ENCODE peak calls at places on chromosomes 13 and 19, in eight cellular contexts. One of them, this sample, is unnamed.

GRCh38 chr13:109781384-109782065 is 4.9 kb downstream of the IRS2 start:
- DNase-seq in stimulated activated effector memory CD8-positive, alpha-beta T cell treated with anti-CD3 and anti-CD28 coated beads, Interleukin-12 subunit alpha, Interleukin-12 subunit beta, amount 100 ng/mL, for 72 hours: no peak
- DNase-seq in stimulated activated CD8-positive, alpha-beta memory T cell treated with anti-CD3 and anti-CD28 coated beads, Interleukin-12 subunit alpha, Interleukin-12 subunit beta, amount 100 ng/mL, for 1 hour: no peak
- DNase-seq in GM04503: no peak
- DNase-seq in NCI-H146: no peak
- DNase-seq in mammary epithelial cell: peak; percentile 56
- DNase-seq in NCI-H1092 treated with DMSO at 0.1 percent for 48 hours: no peak
- DNase-seq in aorta: no peak
- DNase-seq in this sample: peak; percentile 42

GRCh38 chr19:51030631-51031030 is 4.2 kb downstream of the KLK12 start:
- DNase-seq in stimulated activated effector memory CD8-positive, alpha-beta T cell treated with anti-CD3 and anti-CD28 coated beads, Interleukin-12 subunit alpha, Interleukin-12 subunit beta, amount 100 ng/mL, for 72 hours: no peak
- DNase-seq in stimulated activated CD8-positive, alpha-beta memory T cell treated with anti-CD3 and anti-CD28 coated beads, Interleukin-12 subunit alpha, Interleukin-12 subunit beta, amount 100 ng/mL, for 1 hour: no peak
- DNase-seq in GM04503: no peak
- DNase-seq in NCI-H146: no peak
- DNase-seq in mammary epithelial cell: no peak
- DNase-seq in NCI-H1092 treated with DMSO at 0.1 percent for 48 hours: no peak
- DNase-seq in aorta: peak; percentile 40
- DNase-seq in this sample: no peak

GRCh38 chr13:30108913-30109237 is 198.5 kb downstream of the KATNAL1 start:
- DNase-seq in stimulated activated effector memory CD8-positive, alpha-beta T cell treated with anti-CD3 and anti-CD28 coated beads, Interleukin-12 subunit alpha, Interleukin-12 subunit beta, amount 100 ng/mL, for 72 hours: no peak
- DNase-seq in stimulated activated CD8-positive, alpha-beta memory T cell treated with anti-CD3 and anti-CD28 coated beads, Interleukin-12 subunit alpha, Interleukin-12 subunit beta, amount 100 ng/mL, for 1 hour: no peak
- DNase-seq in GM04503: no peak
- DNase-seq in NCI-H146: peak; percentile 92
- DNase-seq in mammary epithelial cell: peak; percentile 98
- DNase-seq in NCI-H1092 treated with DMSO at 0.1 percent for 48 hours: no peak
- DNase-seq in aorta: no peak
- DNase-seq in this sample: no peak

GRCh38 chr19:29789007-29789406 is 22.8 kb upstream of the CCNE1 start:
- DNase-seq in stimulated activated effector memory CD8-positive, alpha-beta T cell treated with anti-CD3 and anti-CD28 coated beads, Interleukin-12 subunit alpha, Interleukin-12 subunit beta, amount 100 ng/mL, for 72 hours: no peak
- DNase-seq in stimulated activated CD8-positive, alpha-beta memory T cell treated with anti-CD3 and anti-CD28 coated beads, Interleukin-12 subunit alpha, Interleukin-12 subunit beta, amount 100 ng/mL, for 1 hour: no peak
- DNase-seq in GM04503: no peak
- DNase-seq in NCI-H146: no peak
- DNase-seq in mammary epithelial cell: peak; percentile 43
- DNase-seq in NCI-H1092 treated with DMSO at 0.1 percent for 48 hours: no peak
- DNase-seq in aorta: no peak
- DNase-seq in this sample: peak; percentile 11

GRCh38 chr13:24071016-24071415 is 89.5 kb upstream of the SPATA13 start:
- DNase-seq in stimulated activated effector memory CD8-positive, alpha-beta T cell treated with anti-CD3 and anti-CD28 coated beads, Interleukin-12 subunit alpha, Interleukin-12 subunit beta, amount 100 ng/mL, for 72 hours: no peak
- DNase-seq in stimulated activated CD8-positive, alpha-beta memory T cell treated with anti-CD3 and anti-CD28 coated beads, Interleukin-12 subunit alpha, Interleukin-12 subunit beta, amount 100 ng/mL, for 1 hour: no peak
- DNase-seq in GM04503: no peak
- DNase-seq in NCI-H146: no peak
- DNase-seq in mammary epithelial cell: no peak
- DNase-seq in NCI-H1092 treated with DMSO at 0.1 percent for 48 hours: no peak
- DNase-seq in aorta: no peak
- DNase-seq in this sample: no peak

GRCh38 chr19:41025871-41026270 is 34.8 kb downstream of the CYP2B6 start:
- DNase-seq in stimulated activated effector memory CD8-positive, alpha-beta T cell treated with anti-CD3 and anti-CD28 coated beads, Interleukin-12 subunit alpha, Interleukin-12 subunit beta, amount 100 ng/mL, for 72 hours: no peak
- DNase-seq in stimulated activated CD8-positive, alpha-beta memory T cell treated with anti-CD3 and anti-CD28 coated beads, Interleukin-12 subunit alpha, Interleukin-12 subunit beta, amount 100 ng/mL, for 1 hour: no peak
- DNase-seq in GM04503: no peak
- DNase-seq in NCI-H146: no peak
- DNase-seq in mammary epithelial cell: no peak
- DNase-seq in NCI-H1092 treated with DMSO at 0.1 percent for 48 hours: no peak
- DNase-seq in aorta: no peak
- DNase-seq in this sample: no peak

GRCh38 chr13:110208116-110208515 is 98.8 kb downstream of the COL4A1 start:
- DNase-seq in stimulated activated effector memory CD8-positive, alpha-beta T cell treated with anti-CD3 and anti-CD28 coated beads, Interleukin-12 subunit alpha, Interleukin-12 subunit beta, amount 100 ng/mL, for 72 hours: no peak
- DNase-seq in stimulated activated CD8-positive, alpha-beta memory T cell treated with anti-CD3 and anti-CD28 coated beads, Interleukin-12 subunit alpha, Interleukin-12 subunit beta, amount 100 ng/mL, for 1 hour: no peak
- DNase-seq in GM04503: no peak
- DNase-seq in NCI-H146: no peak
- DNase-seq in mammary epithelial cell: no peak
- DNase-seq in NCI-H1092 treated with DMSO at 0.1 percent for 48 hours: no peak
- DNase-seq in aorta: no peak
- DNase-seq in this sample: no peak

GRCh38 chr19:56066152-56067023 is 54.7 kb downstream of the ZNF787 start:
- DNase-seq in stimulated activated effector memory CD8-positive, alpha-beta T cell treated with anti-CD3 and anti-CD28 coated beads, Interleukin-12 subunit alpha, Interleukin-12 subunit beta, amount 100 ng/mL, for 72 hours: peak; percentile 52
- DNase-seq in stimulated activated CD8-positive, alpha-beta memory T cell treated with anti-CD3 and anti-CD28 coated beads, Interleukin-12 subunit alpha, Interleukin-12 subunit beta, amount 100 ng/mL, for 1 hour: peak; percentile 48
- DNase-seq in GM04503: no peak
- DNase-seq in NCI-H146: peak; percentile 74
- DNase-seq in mammary epithelial cell: peak; percentile 26
- DNase-seq in NCI-H1092 treated with DMSO at 0.1 percent for 48 hours: peak; percentile 24
- DNase-seq in aorta: peak; percentile 90
- DNase-seq in this sample: peak; percentile 22

GRCh38 chr19:30799854-30800755 is 427.9 kb downstream of the ZNF536 start:
- DNase-seq in stimulated activated effector memory CD8-positive, alpha-beta T cell treated with anti-CD3 and anti-CD28 coated beads, Interleukin-12 subunit alpha, Interleukin-12 subunit beta, amount 100 ng/mL, for 72 hours: no peak
- DNase-seq in stimulated activated CD8-positive, alpha-beta memory T cell treated with anti-CD3 and anti-CD28 coated beads, Interleukin-12 subunit alpha, Interleukin-12 subunit beta, amount 100 ng/mL, for 1 hour: no peak
- DNase-seq in GM04503: no peak
- DNase-seq in NCI-H146: no peak
- DNase-seq in mammary epithelial cell: no peak
- DNase-seq in NCI-H1092 treated with DMSO at 0.1 percent for 48 hours: no peak
- DNase-seq in aorta: no peak
- DNase-seq in this sample: peak; percentile 8

GRCh38 chr19:48274173-48274572 is 4.3 kb downstream of the ZNF114 start:
- DNase-seq in stimulated activated effector memory CD8-positive, alpha-beta T cell treated with anti-CD3 and anti-CD28 coated beads, Interleukin-12 subunit alpha, Interleukin-12 subunit beta, amount 100 ng/mL, for 72 hours: no peak
- DNase-seq in stimulated activated CD8-positive, alpha-beta memory T cell treated with anti-CD3 and anti-CD28 coated beads, Interleukin-12 subunit alpha, Interleukin-12 subunit beta, amount 100 ng/mL, for 1 hour: no peak
- DNase-seq in GM04503: no peak
- DNase-seq in NCI-H146: no peak
- DNase-seq in mammary epithelial cell: no peak
- DNase-seq in NCI-H1092 treated with DMSO at 0.1 percent for 48 hours: no peak
- DNase-seq in aorta: no peak
- DNase-seq in this sample: no peak

GRCh38 chr13:89518289-89519077 is 1829.0 kb upstream of the MIR17HG start:
- DNase-seq in stimulated activated effector memory CD8-positive, alpha-beta T cell treated with anti-CD3 and anti-CD28 coated beads, Interleukin-12 subunit alpha, Interleukin-12 subunit beta, amount 100 ng/mL, for 72 hours: no peak
- DNase-seq in stimulated activated CD8-positive, alpha-beta memory T cell treated with anti-CD3 and anti-CD28 coated beads, Interleukin-12 subunit alpha, Interleukin-12 subunit beta, amount 100 ng/mL, for 1 hour: no peak
- DNase-seq in GM04503: no peak
- DNase-seq in NCI-H146: no peak
- DNase-seq in mammary epithelial cell: no peak
- DNase-seq in NCI-H1092 treated with DMSO at 0.1 percent for 48 hours: no peak
- DNase-seq in aorta: no peak
- DNase-seq in this sample: no peak

GRCh38 chr19:35890113-35890650 is 10.2 kb downstream of the NFKBID start:
- DNase-seq in stimulated activated effector memory CD8-positive, alpha-beta T cell treated with anti-CD3 and anti-CD28 coated beads, Interleukin-12 subunit alpha, Interleukin-12 subunit beta, amount 100 ng/mL, for 72 hours: no peak
- DNase-seq in stimulated activated CD8-positive, alpha-beta memory T cell treated with anti-CD3 and anti-CD28 coated beads, Interleukin-12 subunit alpha, Interleukin-12 subunit beta, amount 100 ng/mL, for 1 hour: no peak
- DNase-seq in GM04503: no peak
- DNase-seq in NCI-H146: no peak
- DNase-seq in mammary epithelial cell: no peak
- DNase-seq in NCI-H1092 treated with DMSO at 0.1 percent for 48 hours: no peak
- DNase-seq in aorta: no peak
- DNase-seq in this sample: no peak

GRCh38 chr19:5046339-5047039 is 77.6 kb downstream of the KDM4B start:
- DNase-seq in stimulated activated effector memory CD8-positive, alpha-beta T cell treated with anti-CD3 and anti-CD28 coated beads, Interleukin-12 subunit alpha, Interleukin-12 subunit beta, amount 100 ng/mL, for 72 hours: no peak
- DNase-seq in stimulated activated CD8-positive, alpha-beta memory T cell treated with anti-CD3 and anti-CD28 coated beads, Interleukin-12 subunit alpha, Interleukin-12 subunit beta, amount 100 ng/mL, for 1 hour: no peak
- DNase-seq in GM04503: peak; percentile 68
- DNase-seq in NCI-H146: peak; percentile 93
- DNase-seq in mammary epithelial cell: peak; percentile 17
- DNase-seq in NCI-H1092 treated with DMSO at 0.1 percent for 48 hours: peak; percentile 98
- DNase-seq in aorta: no peak
- DNase-seq in this sample: peak; percentile 76

GRCh38 chr13:108987488-108987887 is 358.1 kb downstream of the MYO16 start:
- DNase-seq in stimulated activated effector memory CD8-positive, alpha-beta T cell treated with anti-CD3 and anti-CD28 coated beads, Interleukin-12 subunit alpha, Interleukin-12 subunit beta, amount 100 ng/mL, for 72 hours: no peak
- DNase-seq in stimulated activated CD8-positive, alpha-beta memory T cell treated with anti-CD3 and anti-CD28 coated beads, Interleukin-12 subunit alpha, Interleukin-12 subunit beta, amount 100 ng/mL, for 1 hour: no peak
- DNase-seq in GM04503: peak; percentile 15
- DNase-seq in NCI-H146: no peak
- DNase-seq in mammary epithelial cell: peak; percentile 64
- DNase-seq in NCI-H1092 treated with DMSO at 0.1 percent for 48 hours: no peak
- DNase-seq in aorta: no peak
- DNase-seq in this sample: peak; percentile 93

GRCh38 chr19:17256130-17256529 is 8.4 kb downstream of the USHBP1 start:
- DNase-seq in stimulated activated effector memory CD8-positive, alpha-beta T cell treated with anti-CD3 and anti-CD28 coated beads, Interleukin-12 subunit alpha, Interleukin-12 subunit beta, amount 100 ng/mL, for 72 hours: no peak
- DNase-seq in stimulated activated CD8-positive, alpha-beta memory T cell treated with anti-CD3 and anti-CD28 coated beads, Interleukin-12 subunit alpha, Interleukin-12 subunit beta, amount 100 ng/mL, for 1 hour: no peak
- DNase-seq in GM04503: no peak
- DNase-seq in NCI-H146: no peak
- DNase-seq in mammary epithelial cell: no peak
- DNase-seq in NCI-H1092 treated with DMSO at 0.1 percent for 48 hours: no peak
- DNase-seq in aorta: no peak
- DNase-seq in this sample: no peak

GRCh38 chr19:52229524-52229923 is 39.7 kb downstream of the PPP2R1A start:
- DNase-seq in stimulated activated effector memory CD8-positive, alpha-beta T cell treated with anti-CD3 and anti-CD28 coated beads, Interleukin-12 subunit alpha, Interleukin-12 subunit beta, amount 100 ng/mL, for 72 hours: no peak
- DNase-seq in stimulated activated CD8-positive, alpha-beta memory T cell treated with anti-CD3 and anti-CD28 coated beads, Interleukin-12 subunit alpha, Interleukin-12 subunit beta, amount 100 ng/mL, for 1 hour: no peak
- DNase-seq in GM04503: no peak
- DNase-seq in NCI-H146: no peak
- DNase-seq in mammary epithelial cell: no peak
- DNase-seq in NCI-H1092 treated with DMSO at 0.1 percent for 48 hours: no peak
- DNase-seq in aorta: peak; percentile 27
- DNase-seq in this sample: no peak

GRCh38 chr19:38251564-38252051 is 4.6 kb downstream of the PPP1R14A start:
- DNase-seq in stimulated activated effector memory CD8-positive, alpha-beta T cell treated with anti-CD3 and anti-CD28 coated beads, Interleukin-12 subunit alpha, Interleukin-12 subunit beta, amount 100 ng/mL, for 72 hours: no peak
- DNase-seq in stimulated activated CD8-positive, alpha-beta memory T cell treated with anti-CD3 and anti-CD28 coated beads, Interleukin-12 subunit alpha, Interleukin-12 subunit beta, amount 100 ng/mL, for 1 hour: no peak
- DNase-seq in GM04503: no peak
- DNase-seq in NCI-H146: no peak
- DNase-seq in mammary epithelial cell: peak; percentile 68
- DNase-seq in NCI-H1092 treated with DMSO at 0.1 percent for 48 hours: no peak
- DNase-seq in aorta: peak; percentile 90
- DNase-seq in this sample: peak; percentile 31

GRCh38 chr19:17910776-17911360 is 21.9 kb upstream of the CCDC124 start:
- DNase-seq in stimulated activated effector memory CD8-positive, alpha-beta T cell treated with anti-CD3 and anti-CD28 coated beads, Interleukin-12 subunit alpha, Interleukin-12 subunit beta, amount 100 ng/mL, for 72 hours: no peak
- DNase-seq in stimulated activated CD8-positive, alpha-beta memory T cell treated with anti-CD3 and anti-CD28 coated beads, Interleukin-12 subunit alpha, Interleukin-12 subunit beta, amount 100 ng/mL, for 1 hour: no peak
- DNase-seq in GM04503: no peak
- DNase-seq in NCI-H146: no peak
- DNase-seq in mammary epithelial cell: no peak
- DNase-seq in NCI-H1092 treated with DMSO at 0.1 percent for 48 hours: no peak
- DNase-seq in aorta: no peak
- DNase-seq in this sample: no peak

GRCh38 chr19:19280561-19280960 is 7.5 kb upstream of the TM6SF2 start:
- DNase-seq in stimulated activated effector memory CD8-positive, alpha-beta T cell treated with anti-CD3 and anti-CD28 coated beads, Interleukin-12 subunit alpha, Interleukin-12 subunit beta, amount 100 ng/mL, for 72 hours: no peak
- DNase-seq in stimulated activated CD8-positive, alpha-beta memory T cell treated with anti-CD3 and anti-CD28 coated beads, Interleukin-12 subunit alpha, Interleukin-12 subunit beta, amount 100 ng/mL, for 1 hour: no peak
- DNase-seq in GM04503: peak; percentile 27
- DNase-seq in NCI-H146: no peak
- DNase-seq in mammary epithelial cell: no peak
- DNase-seq in NCI-H1092 treated with DMSO at 0.1 percent for 48 hours: peak; percentile 13
- DNase-seq in aorta: no peak
- DNase-seq in this sample: peak; percentile 80

GRCh38 chr19:13705928-13706447 is 58.3 kb upstream of the MRI1 start:
- DNase-seq in stimulated activated effector memory CD8-positive, alpha-beta T cell treated with anti-CD3 and anti-CD28 coated beads, Interleukin-12 subunit alpha, Interleukin-12 subunit beta, amount 100 ng/mL, for 72 hours: no peak
- DNase-seq in stimulated activated CD8-positive, alpha-beta memory T cell treated with anti-CD3 and anti-CD28 coated beads, Interleukin-12 subunit alpha, Interleukin-12 subunit beta, amount 100 ng/mL, for 1 hour: no peak
- DNase-seq in GM04503: no peak
- DNase-seq in NCI-H146: no peak
- DNase-seq in mammary epithelial cell: no peak
- DNase-seq in NCI-H1092 treated with DMSO at 0.1 percent for 48 hours: no peak
- DNase-seq in aorta: no peak
- DNase-seq in this sample: no peak

GRCh38 chr13:25490236-25490635 is 118.5 kb downstream of the ATP8A2 start:
- DNase-seq in stimulated activated effector memory CD8-positive, alpha-beta T cell treated with anti-CD3 and anti-CD28 coated beads, Interleukin-12 subunit alpha, Interleukin-12 subunit beta, amount 100 ng/mL, for 72 hours: no peak
- DNase-seq in stimulated activated CD8-positive, alpha-beta memory T cell treated with anti-CD3 and anti-CD28 coated beads, Interleukin-12 subunit alpha, Interleukin-12 subunit beta, amount 100 ng/mL, for 1 hour: no peak
- DNase-seq in GM04503: no peak
- DNase-seq in NCI-H146: no peak
- DNase-seq in mammary epithelial cell: no peak
- DNase-seq in NCI-H1092 treated with DMSO at 0.1 percent for 48 hours: peak; percentile 67
- DNase-seq in aorta: no peak
- DNase-seq in this sample: no peak

GRCh38 chr13:38530492-38530891 is 156.4 kb upstream of the FREM2 start:
- DNase-seq in stimulated activated effector memory CD8-positive, alpha-beta T cell treated with anti-CD3 and anti-CD28 coated beads, Interleukin-12 subunit alpha, Interleukin-12 subunit beta, amount 100 ng/mL, for 72 hours: no peak
- DNase-seq in stimulated activated CD8-positive, alpha-beta memory T cell treated with anti-CD3 and anti-CD28 coated beads, Interleukin-12 subunit alpha, Interleukin-12 subunit beta, amount 100 ng/mL, for 1 hour: no peak
- DNase-seq in GM04503: no peak
- DNase-seq in NCI-H146: peak; percentile 5
- DNase-seq in mammary epithelial cell: peak; percentile 5
- DNase-seq in NCI-H1092 treated with DMSO at 0.1 percent for 48 hours: peak; percentile 28
- DNase-seq in aorta: no peak
- DNase-seq in this sample: peak; percentile 29

GRCh38 chr13:60765700-60766411 is 368.8 kb downstream of the TDRD3 start:
- DNase-seq in stimulated activated effector memory CD8-positive, alpha-beta T cell treated with anti-CD3 and anti-CD28 coated beads, Interleukin-12 subunit alpha, Interleukin-12 subunit beta, amount 100 ng/mL, for 72 hours: no peak
- DNase-seq in stimulated activated CD8-positive, alpha-beta memory T cell treated with anti-CD3 and anti-CD28 coated beads, Interleukin-12 subunit alpha, Interleukin-12 subunit beta, amount 100 ng/mL, for 1 hour: no peak
- DNase-seq in GM04503: no peak
- DNase-seq in NCI-H146: no peak
- DNase-seq in mammary epithelial cell: no peak
- DNase-seq in NCI-H1092 treated with DMSO at 0.1 percent for 48 hours: no peak
- DNase-seq in aorta: no peak
- DNase-seq in this sample: no peak

GRCh38 chr19:41872775-41873647 is 4.1 kb upstream of the CD79A start:
- DNase-seq in stimulated activated effector memory CD8-positive, alpha-beta T cell treated with anti-CD3 and anti-CD28 coated beads, Interleukin-12 subunit alpha, Interleukin-12 subunit beta, amount 100 ng/mL, for 72 hours: no peak
- DNase-seq in stimulated activated CD8-positive, alpha-beta memory T cell treated with anti-CD3 and anti-CD28 coated beads, Interleukin-12 subunit alpha, Interleukin-12 subunit beta, amount 100 ng/mL, for 1 hour: peak; percentile 52
- DNase-seq in GM04503: no peak
- DNase-seq in NCI-H146: peak; percentile 77
- DNase-seq in mammary epithelial cell: peak; percentile 77
- DNase-seq in NCI-H1092 treated with DMSO at 0.1 percent for 48 hours: peak; percentile 6
- DNase-seq in aorta: peak; percentile 84
- DNase-seq in this sample: peak; percentile 52

GRCh38 chr19:4984448-4984990 is 15.6 kb downstream of the KDM4B start:
- DNase-seq in stimulated activated effector memory CD8-positive, alpha-beta T cell treated with anti-CD3 and anti-CD28 coated beads, Interleukin-12 subunit alpha, Interleukin-12 subunit beta, amount 100 ng/mL, for 72 hours: no peak
- DNase-seq in stimulated activated CD8-positive, alpha-beta memory T cell treated with anti-CD3 and anti-CD28 coated beads, Interleukin-12 subunit alpha, Interleukin-12 subunit beta, amount 100 ng/mL, for 1 hour: no peak
- DNase-seq in GM04503: no peak
- DNase-seq in NCI-H146: no peak
- DNase-seq in mammary epithelial cell: no peak
- DNase-seq in NCI-H1092 treated with DMSO at 0.1 percent for 48 hours: no peak
- DNase-seq in aorta: peak; percentile 48
- DNase-seq in this sample: no peak

GRCh38 chr13:51682691-51683090 is 98.4 kb downstream of the WDFY2 start:
- DNase-seq in stimulated activated effector memory CD8-positive, alpha-beta T cell treated with anti-CD3 and anti-CD28 coated beads, Interleukin-12 subunit alpha, Interleukin-12 subunit beta, amount 100 ng/mL, for 72 hours: no peak
- DNase-seq in stimulated activated CD8-positive, alpha-beta memory T cell treated with anti-CD3 and anti-CD28 coated beads, Interleukin-12 subunit alpha, Interleukin-12 subunit beta, amount 100 ng/mL, for 1 hour: no peak
- DNase-seq in GM04503: no peak
- DNase-seq in NCI-H146: no peak
- DNase-seq in mammary epithelial cell: no peak
- DNase-seq in NCI-H1092 treated with DMSO at 0.1 percent for 48 hours: no peak
- DNase-seq in aorta: no peak
- DNase-seq in this sample: peak; percentile 47

GRCh38 chr19:56110515-56111448 is 10.3 kb downstream of the ZNF787 start:
- DNase-seq in stimulated activated effector memory CD8-positive, alpha-beta T cell treated with anti-CD3 and anti-CD28 coated beads, Interleukin-12 subunit alpha, Interleukin-12 subunit beta, amount 100 ng/mL, for 72 hours: no peak
- DNase-seq in stimulated activated CD8-positive, alpha-beta memory T cell treated with anti-CD3 and anti-CD28 coated beads, Interleukin-12 subunit alpha, Interleukin-12 subunit beta, amount 100 ng/mL, for 1 hour: no peak
- DNase-seq in GM04503: no peak
- DNase-seq in NCI-H146: peak; percentile 82
- DNase-seq in mammary epithelial cell: no peak
- DNase-seq in NCI-H1092 treated with DMSO at 0.1 percent for 48 hours: no peak
- DNase-seq in aorta: no peak
- DNase-seq in this sample: no peak

GRCh38 chr13:39656325-39656677 is 839 bp downstream of the COG6 start:
- DNase-seq in stimulated activated effector memory CD8-positive, alpha-beta T cell treated with anti-CD3 and anti-CD28 coated beads, Interleukin-12 subunit alpha, Interleukin-12 subunit beta, amount 100 ng/mL, for 72 hours: no peak
- DNase-seq in stimulated activated CD8-positive, alpha-beta memory T cell treated with anti-CD3 and anti-CD28 coated beads, Interleukin-12 subunit alpha, Interleukin-12 subunit beta, amount 100 ng/mL, for 1 hour: no peak
- DNase-seq in GM04503: no peak
- DNase-seq in NCI-H146: no peak
- DNase-seq in mammary epithelial cell: peak; percentile 23
- DNase-seq in NCI-H1092 treated with DMSO at 0.1 percent for 48 hours: no peak
- DNase-seq in aorta: no peak
- DNase-seq in this sample: no peak

GRCh38 chr13:112249644-112250610 is 126.2 kb upstream of the SPACA7 start:
- DNase-seq in stimulated activated effector memory CD8-positive, alpha-beta T cell treated with anti-CD3 and anti-CD28 coated beads, Interleukin-12 subunit alpha, Interleukin-12 subunit beta, amount 100 ng/mL, for 72 hours: no peak
- DNase-seq in stimulated activated CD8-positive, alpha-beta memory T cell treated with anti-CD3 and anti-CD28 coated beads, Interleukin-12 subunit alpha, Interleukin-12 subunit beta, amount 100 ng/mL, for 1 hour: no peak
- DNase-seq in GM04503: no peak
- DNase-seq in NCI-H146: no peak
- DNase-seq in mammary epithelial cell: no peak
- DNase-seq in NCI-H1092 treated with DMSO at 0.1 percent for 48 hours: no peak
- DNase-seq in aorta: peak; percentile 21
- DNase-seq in this sample: no peak